ENCODE peak calls at places on chromosomes 13 and 19, in four cellular contexts. T is H1, R is GM12878, L is K562. K is an unnamed sample.

GRCh38 chr13:76016799-76017198 is 380.7 kb downstream of the LMO7 start:
- DNase-seq in T (peak), R (no peak), L (peak), K (peak)

GRCh38 chr13:53159439-53159838 is 130.8 kb downstream of the OLFM4 start:
- DNase-seq in T (no peak), R (no peak), L (no peak), K (no peak)

GRCh38 chr19:40594251-40594650 is 6.9 kb upstream of the LTBP4 start:
- DNase-seq in T (peak), R (no peak), L (no peak), K (no peak)

GRCh38 chr13:20127263-20127562 is 33.6 kb downstream of the GJA3 start:
- DNase-seq in T (no peak), R (no peak), L (no peak), K (peak)

GRCh38 chr13:23268441-23268840 is 87.7 kb downstream of the SGCG start:
- DNase-seq in T (no peak), R (peak), L (no peak), K (no peak)

GRCh38 chr13:82800391-82800790 is 1081.9 kb downstream of the SLITRK1 start:
- DNase-seq in T (no peak), R (no peak), L (no peak), K (no peak)

GRCh38 chr13:61094865-61095264 is 320.8 kb downstream of the PCDH20 start:
- DNase-seq in T (no peak), R (no peak), L (no peak), K (no peak)

GRCh38 chr19:19083413-19084178 is 19.8 kb downstream of the SLC25A42 start:
- DNase-seq in T (no peak), R (no peak), L (no peak), K (no peak)

GRCh38 chr13:80630685-80631121 is 289.8 kb upstream of the SPRY2 start:
- DNase-seq in T (no peak), R (no peak), L (no peak), K (no peak)

GRCh38 chr13:95530178-95530577 is 22.3 kb upstream of the CLDN10 start:
- DNase-seq in T (no peak), R (no peak), L (no peak), K (peak)

GRCh38 chr19:10074153-10074552 is 12.0 kb upstream of the SHFL start:
- DNase-seq in T (no peak), R (no peak), L (peak), K (peak)

GRCh38 chr19:23002690-23003422 is at the start of gene ZNF728:
- DNase-seq in T (no peak), R (no peak), L (peak), K (no peak)

GRCh38 chr13:102610296-102610895 is 13.6 kb downstream of the TPP2 start:
- DNase-seq in T (no peak), R (no peak), L (no peak), K (no peak)

GRCh38 chr13:50693755-50694154 is 149.7 kb downstream of the DLEU7 start:
- DNase-seq in T (no peak), R (no peak), L (no peak), K (no peak)
- TF ChIP-seq HDAC6 in T (no peak), R (no peak), L (no peak), K (no peak)

DNA sequence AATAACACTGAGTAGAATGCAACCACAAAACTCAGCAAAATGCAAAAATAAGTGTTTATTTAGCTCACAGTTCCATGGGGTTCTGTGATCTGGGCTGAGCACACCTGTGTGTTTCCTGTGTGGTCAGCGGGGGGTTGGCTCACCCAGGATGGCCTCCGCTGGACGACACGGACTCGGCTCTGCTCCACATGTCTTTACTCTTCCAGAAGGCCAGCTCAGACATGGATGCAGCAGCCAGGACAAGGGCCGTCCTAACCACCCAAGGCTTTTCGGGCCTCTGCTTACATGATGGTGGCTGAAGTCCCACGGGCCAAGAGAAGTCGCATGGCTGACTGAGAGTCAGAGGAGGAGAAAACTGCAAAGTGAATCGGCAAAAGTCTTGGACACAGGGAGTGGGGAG is 153.5 kb upstream of the IRS2 start:
- DNase-seq in T (no peak), R (no peak), L (no peak), K (no peak)
- TF ChIP-seq HDAC6 in T (no peak), R (no peak), L (no peak), K (no peak)

DNA sequence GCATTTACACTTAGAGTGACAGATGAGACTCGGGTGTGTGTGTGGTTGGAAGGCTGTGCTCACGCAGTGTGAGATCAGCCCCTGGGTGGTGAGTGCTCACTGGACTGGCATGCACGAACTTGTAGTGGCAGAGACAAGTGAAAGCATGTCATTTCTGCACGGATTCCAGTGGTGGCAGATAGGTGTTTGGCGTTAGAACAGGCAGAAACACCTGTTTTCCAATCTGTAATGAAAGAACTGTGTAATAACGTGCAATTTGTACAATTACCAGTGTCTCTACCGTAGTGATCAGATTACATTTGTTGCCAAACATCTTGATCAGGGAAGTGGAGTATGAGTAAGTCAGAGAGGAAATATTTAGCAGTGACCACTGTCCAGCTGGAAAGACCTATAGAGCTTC is 8.2 kb downstream of the LAMP1 start:
- DNase-seq in T (no peak), R (no peak), L (no peak), K (no peak)
- TF ChIP-seq HDAC6 in T (no peak), R (no peak), L (no peak), K (no peak)

DNA sequence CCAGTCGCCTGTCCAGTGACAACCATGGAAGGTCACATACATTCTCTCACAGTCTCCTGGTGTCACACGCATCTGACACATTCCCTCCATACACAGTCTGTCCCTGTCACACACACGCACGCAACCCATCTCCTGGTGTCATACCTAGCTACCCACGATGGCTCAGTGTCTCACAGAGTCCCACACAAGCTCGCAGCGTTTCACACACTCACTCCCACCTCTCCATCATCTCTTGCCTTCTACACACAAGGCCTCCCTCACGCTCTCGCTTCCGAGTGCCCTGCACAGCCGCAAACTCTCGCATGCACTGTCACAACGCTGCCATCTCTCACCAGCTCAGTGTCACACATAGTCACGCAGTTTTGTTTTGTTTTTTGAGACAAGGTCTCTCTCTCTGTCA is 1.2 kb upstream of the GNG8 start:
- DNase-seq in T (no peak), R (no peak), L (no peak), K (no peak)
- TF ChIP-seq HDAC6 in T (no peak), R (no peak), L (no peak), K (no peak)

GRCh38 chr19:13018037-13018914 is 23.0 kb downstream of the NFIX start:
- DNase-seq in T (no peak), R (no peak), L (peak), K (no peak)
- TF ChIP-seq HDAC6 in T (no peak), R (no peak), L (no peak), K (no peak)

GRCh38 chr13:42567772-42568428 is 6.1 kb upstream of the TNFSF11 start:
- DNase-seq in T (no peak), R (no peak), L (no peak), K (no peak)

GRCh38 chr13:42559057-42559456 is 14.9 kb upstream of the TNFSF11 start:
- DNase-seq in T (no peak), R (no peak), L (no peak), K (no peak)

GRCh38 chr13:42561752-42562467 is 12.0 kb upstream of the TNFSF11 start:
- DNase-seq in T (no peak), R (no peak), L (no peak), K (no peak)
- TF ChIP-seq HDAC6 in T (no peak), R (no peak), L (no peak), K (no peak)